ENCODE peak calls at places on chromosomes 11 and 22, in six cellular contexts. A, X, N, R, E and Y are unnamed samples.

GRCh38 chr11:67118059-67118766 is 850 bp upstream of the KDM2A start:
- DNase-seq in A (no peak), R (peak), N (peak), X (peak), E (peak), Y (no peak)

GRCh38 chr11:48002565-48002964 is 22.2 kb downstream of the PTPRJ start:
- DNase-seq in X (peak), N (no peak), R (no peak), E (no peak), A (no peak), Y (no peak)

GRCh38 chr22:28369849-28370248 is 309.8 kb downstream of the TTC28 start:
- DNase-seq in N (no peak), E (no peak), A (no peak), X (no peak), R (no peak), Y (no peak)

GRCh38 chr11:62479631-62480201 is 60.9 kb downstream of the SCGB1A1 start:
- DNase-seq in X (no peak), N (no peak), E (no peak), R (no peak), A (no peak), Y (no peak)

GRCh38 chr11:123304828-123305530 is 109.9 kb upstream of the CLMP start:
- DNase-seq in X (no peak), R (no peak), N (no peak), E (no peak), A (no peak), Y (no peak)

GRCh38 chr11:66881436-66881835 is 24.6 kb downstream of the LRFN4 start:
- DNase-seq in A (no peak), X (no peak), R (no peak), E (no peak), N (no peak), Y (no peak)

GRCh38 chr11:60831501-60832079 is 10.3 kb upstream of the CCDC86 start:
- DNase-seq in X (no peak), A (no peak), E (no peak), N (no peak), R (no peak), Y (no peak)

GRCh38 chr11:129881570-129882170 is 13.7 kb downstream of the NFRKB start:
- DNase-seq in X (peak), A (no peak), N (peak), E (peak), R (peak), Y (no peak)

GRCh38 chr11:34899633-34900016 is 16.6 kb downstream of the APIP start:
- DNase-seq in E (no peak), N (no peak), A (no peak), R (no peak), X (no peak), Y (no peak)

GRCh38 chr11:68962527-68963250 is 18.1 kb downstream of the MRGPRD start:
- DNase-seq in E (no peak), X (no peak), R (no peak), A (no peak), N (no peak), Y (no peak)

GRCh38 chr22:27952091-27952490 is 33.0 kb upstream of the PITPNB start:
- DNase-seq in A (no peak), N (no peak), X (no peak), E (no peak), R (no peak), Y (no peak)

GRCh38 chr11:114606003-114606801 is 10.6 kb upstream of the NXPE4 start:
- DNase-seq in R (no peak), E (no peak), X (no peak), N (no peak), A (no peak), Y (no peak)

GRCh38 chr11:32893091-32893946 is 708 bp downstream of the QSER1 start:
- DNase-seq in X (peak), E (peak), N (peak), A (no peak), R (peak), Y (peak)

GRCh38 chr11:33257160-33257896 is at the start of gene HIPK3:
- DNase-seq in A (peak), E (peak), N (peak), X (peak), R (peak), Y (peak)

GRCh38 chr11:111445586-111445985 is 66.5 kb upstream of the POU2AF1 start:
- DNase-seq in A (no peak), E (no peak), N (no peak), X (no peak), R (no peak), Y (no peak)

GRCh38 chr11:116901211-116901610 is 63.8 kb upstream of the APOA1 start:
- DNase-seq in A (no peak), R (no peak), X (no peak), N (no peak), E (no peak), Y (no peak)

GRCh38 chr22:32932176-32932575 is 126.0 kb downstream of the SYN3 start:
- DNase-seq in E (no peak), R (no peak), X (no peak), N (no peak), A (no peak), Y (no peak)

GRCh38 chr11:76621866-76622265 is 48.7 kb downstream of the LRRC32 start:
- DNase-seq in N (no peak), E (no peak), X (no peak), A (no peak), R (no peak), Y (no peak)

GRCh38 chr11:99505319-99505718 is 484.6 kb downstream of the CNTN5 start:
- DNase-seq in A (no peak), R (no peak), X (no peak), E (no peak), N (no peak), Y (no peak)

GRCh38 chr22:23856721-23857605 is 712 bp upstream of the SLC2A11 start:
- DNase-seq in E (peak), X (peak), R (no peak), N (no peak), A (no peak), Y (no peak)

GRCh38 chr22:46132830-46133587 is 17.3 kb upstream of the PPARA start:
- DNase-seq in A (no peak), R (no peak), X (no peak), E (no peak), N (no peak), Y (no peak)

GRCh38 chr11:75508051-75508561 is 17.6 kb downstream of the GDPD5 start:
- DNase-seq in R (no peak), N (no peak), E (no peak), A (no peak), X (no peak), Y (no peak)

GRCh38 chr11:128515086-128515485 is 72.3 kb downstream of the ETS1 start:
- DNase-seq in N (no peak), R (no peak), A (no peak), E (no peak), X (no peak), Y (no peak)

GRCh38 chr11:70493891-70494290 is 95.6 kb downstream of the CTTN start:
- DNase-seq in X (no peak), R (no peak), A (no peak), E (no peak), N (no peak), Y (no peak)

GRCh38 chr11:86218125-86219081 is 26.1 kb upstream of the EED start:
- DNase-seq in N (peak), R (peak), E (peak), A (no peak), X (peak), Y (peak)

GRCh38 chr22:20024225-20025087 is 3.5 kb downstream of the TANGO2 start:
- DNase-seq in X (no peak), R (no peak), N (no peak), E (no peak), A (no peak), Y (no peak)

GRCh38 chr22:24146791-24147353 is 34.4 kb upstream of the SUSD2 start:
- DNase-seq in X (peak), E (no peak), A (no peak), N (no peak), R (no peak), Y (no peak)